ENCODE peak calls at places on chromosomes 7 and 10, in five cellular contexts. J, V, B, D and E are unnamed samples.

GRCh38 chr10:110822708-110823291 is 48.9 kb upstream of the PDCD4 start:
- DNase-seq in J (peak; percentile 73), V (no peak), B (peak; percentile 91), D (no peak), E (no peak)

GRCh38 chr7:65295409-65295808 is 78.2 kb upstream of the ZNF92 start:
- DNase-seq in J (no peak), V (no peak), B (no peak), D (no peak), E (no peak)

GRCh38 chr10:67935223-67935622 is 50.8 kb downstream of the SIRT1 start:
- DNase-seq in J (peak; percentile 62), V (no peak), B (no peak), D (no peak), E (no peak)

GRCh38 chr10:115491526-115492140 is 398.5 kb downstream of the ATRNL1 start:
- DNase-seq in J (no peak), V (no peak), B (no peak), D (no peak), E (no peak)

GRCh38 chr7:23431596-23432284 is 38.6 kb downstream of the IGF2BP3 start:
- DNase-seq in J (no peak), V (no peak), B (no peak), D (no peak), E (no peak)

GRCh38 chr7:74027683-74028320 is at the start of gene ELN:
- DNase-seq in J (no peak), V (peak; percentile 74), B (peak; percentile 72), D (peak; percentile 63), E (no peak)

GRCh38 chr7:99393363-99394187 is 14.8 kb downstream of the PDAP1 start:
- DNase-seq in J (peak; percentile 96), V (no peak), B (peak; percentile 71), D (no peak), E (no peak)

GRCh38 chr7:157611341-157611740 is 274.5 kb downstream of the DNAJB6 start:
- DNase-seq in J (no peak), V (no peak), B (no peak), D (no peak), E (no peak)

GRCh38 chr7:36287371-36288241 is 102.1 kb upstream of the ANLN start:
- DNase-seq in J (no peak), V (no peak), B (no peak), D (no peak), E (no peak)

GRCh38 chr7:84686373-84686772 is 491.8 kb upstream of the SEMA3A start:
- DNase-seq in J (no peak), V (no peak), B (no peak), D (no peak), E (no peak)

GRCh38 chr7:142874409-142874808 is 11.1 kb downstream of the TRPV6 start:
- DNase-seq in J (no peak), V (peak; percentile 28), B (no peak), D (no peak), E (no peak)

GRCh38 chr10:3264178-3264867 is 91.7 kb upstream of the PITRM1 start:
- DNase-seq in J (no peak), V (no peak), B (peak; percentile 11), D (no peak), E (no peak)

GRCh38 chr10:129713659-129714265 is 246.7 kb downstream of the MGMT start:
- DNase-seq in J (no peak), V (no peak), B (no peak), D (no peak), E (peak; percentile 53)

GRCh38 chr10:110208614-110209398 is 1.4 kb downstream of the MXI1 start:
- DNase-seq in J (no peak), V (no peak), B (peak; percentile 17), D (peak; percentile 49), E (no peak)

GRCh38 chr10:74118794-74119193 is 31.8 kb downstream of the AP3M1 start:
- DNase-seq in J (no peak), V (no peak), B (no peak), D (peak; percentile 33), E (no peak)
- TF ChIP-seq CTCF in J (no peak), V (no peak), B (no peak), D (no peak), E (no peak)

DNA sequence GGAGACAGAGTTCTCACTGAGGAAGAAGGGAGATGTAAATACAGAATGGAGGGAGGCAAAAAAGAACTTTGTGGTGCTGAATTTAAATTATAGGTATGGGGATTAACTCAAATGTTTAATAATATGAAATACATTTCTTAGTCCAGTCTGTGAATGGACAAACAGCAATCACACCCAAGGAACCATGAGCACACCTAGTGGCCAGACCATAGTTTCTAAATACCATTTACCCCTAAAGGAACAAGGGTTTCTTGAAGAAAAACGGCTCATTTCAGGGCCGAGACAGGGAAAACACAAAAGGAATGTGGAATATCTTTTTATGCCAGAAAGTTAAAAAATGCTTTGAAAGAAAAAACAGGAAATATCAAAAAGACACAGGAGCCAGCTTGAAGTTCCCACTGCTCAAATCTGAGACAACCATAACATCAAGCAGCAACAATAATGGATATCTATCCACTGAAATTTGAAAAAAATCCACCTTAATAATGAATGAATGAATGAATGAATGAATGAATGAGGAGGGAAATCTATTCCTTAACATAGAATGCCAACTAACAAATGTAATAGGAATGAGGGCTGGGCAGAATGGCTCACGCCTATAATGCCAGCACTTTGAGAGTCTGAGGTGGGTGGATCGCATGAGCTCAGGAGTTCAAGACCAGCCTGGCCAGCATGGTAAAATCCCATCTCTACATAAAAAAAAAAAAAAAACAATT is 8.6 kb downstream of the IPMK start:
- DNase-seq in J (no peak), V (no peak), B (no peak), D (no peak), E (no peak)
- TF ChIP-seq CTCF in J (peak; percentile 32), V (no peak), B (no peak), D (no peak), E (peak; percentile 19)

DNA sequence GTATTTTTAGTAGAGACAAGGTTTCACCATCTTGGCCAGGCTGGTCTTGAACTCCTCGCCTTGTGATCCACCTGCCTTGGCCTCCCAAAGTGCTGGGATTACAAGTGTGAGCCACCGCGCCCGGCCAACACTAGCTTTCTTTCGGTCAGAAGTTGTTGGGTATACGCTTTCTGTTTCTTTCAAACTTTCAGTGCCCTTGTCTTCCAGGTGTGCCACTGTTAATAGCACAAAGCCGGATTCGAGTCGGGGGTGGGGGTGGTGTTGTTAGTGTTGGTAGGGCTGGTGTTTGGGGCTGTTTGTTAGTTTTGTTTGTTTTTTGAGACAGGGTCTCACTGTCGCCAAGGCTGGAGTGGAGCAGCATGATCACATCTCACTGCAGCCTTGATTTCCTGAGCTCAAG is 33.8 kb upstream of the NANOS1 start:
- DNase-seq in J (no peak), V (no peak), B (no peak), D (no peak), E (peak; percentile 64)
- TF ChIP-seq CTCF in J (no peak), V (no peak), B (no peak), D (no peak), E (no peak)

GRCh38 chr10:100755821-100756220 is 10.4 kb downstream of the PAX2 start:
- DNase-seq in J (no peak), V (no peak), B (no peak), D (no peak), E (no peak)
- TF ChIP-seq CTCF in J (no peak), V (no peak), B (no peak), D (no peak), E (no peak)

GRCh38 chr10:45058580-45058979 is 57.9 kb downstream of the ZNF22 start:
- DNase-seq in J (no peak), V (no peak), B (no peak), D (no peak), E (no peak)

GRCh38 chr10:45052700-45053099 is 52.0 kb downstream of the ZNF22 start:
- DNase-seq in J (no peak), V (no peak), B (no peak), D (no peak), E (no peak)
- TF ChIP-seq CTCF in J (no peak), V (no peak), B (no peak), D (no peak), E (no peak)

GRCh38 chr7:150378115-150378852 is 846 bp upstream of the ZNF775 start:
- DNase-seq in J (peak; percentile 96), V (peak; percentile 67), B (peak; percentile 37), D (peak; percentile 80), E (no peak)
- TF ChIP-seq CTCF in J (peak; percentile 59), V (no peak), B (no peak), D (no peak), E (peak; percentile 38)

GRCh38 chr10:66277481-66277880 is 648.4 kb upstream of the LRRTM3 start:
- DNase-seq in J (no peak), V (no peak), B (no peak), D (no peak), E (no peak)
- TF ChIP-seq CTCF in J (peak; percentile 70), V (no peak), B (no peak), D (no peak), E (peak; percentile 21)

GRCh38 chr7:6556196-6556595 is 4.9 kb upstream of the GRID2IP start:
- DNase-seq in J (peak; percentile 79), V (no peak), B (peak; percentile 6), D (peak; percentile 17), E (no peak)
- TF ChIP-seq CTCF in J (peak; percentile 66), V (no peak), B (no peak), D (peak; percentile 23), E (no peak)

DNA sequence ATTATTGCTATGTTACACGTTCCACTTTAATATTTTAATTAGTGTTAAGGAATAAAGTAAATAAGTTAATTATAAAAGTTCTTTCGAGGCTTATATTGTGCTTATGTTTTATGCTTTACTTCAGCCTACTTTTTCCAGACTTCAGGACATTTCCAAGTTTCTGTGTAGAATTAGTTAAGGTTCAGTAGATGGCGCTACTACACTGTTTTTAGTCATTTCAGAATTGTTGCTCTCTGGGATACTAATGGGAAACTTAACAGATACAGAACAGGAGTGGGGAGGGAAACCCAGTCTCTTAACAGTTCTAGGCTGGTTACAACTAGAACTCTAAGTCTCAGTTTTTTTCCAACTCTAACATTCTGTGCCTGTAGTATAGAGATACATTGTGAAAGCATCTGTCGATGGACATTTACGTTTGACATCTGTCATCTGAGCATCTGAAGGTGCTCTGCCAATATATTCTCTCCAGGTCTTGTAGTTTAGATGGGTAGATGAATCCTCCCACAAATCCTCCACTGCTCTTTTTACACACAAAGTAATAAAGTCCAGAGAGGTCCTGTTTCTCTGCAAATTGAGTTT is 56.8 kb upstream of the FAM171A1 start:
- DNase-seq in J (no peak), V (no peak), B (no peak), D (no peak), E (no peak)
- TF ChIP-seq CTCF in J (peak; percentile 82), V (peak; percentile 25), B (no peak), D (peak; percentile 43), E (peak; percentile 76)

GRCh38 chr10:98029149-98030092 is 1.0 kb downstream of the CRTAC1 start:
- DNase-seq in J (no peak), V (no peak), B (peak; percentile 23), D (no peak), E (no peak)

GRCh38 chr10:98030991-98031431 is 590 bp upstream of the CRTAC1 start:
- DNase-seq in J (peak; percentile 44), V (no peak), B (peak; percentile 30), D (no peak), E (no peak)

GRCh38 chr10:98031440-98031839 is 1.0 kb upstream of the CRTAC1 start:
- DNase-seq in J (no peak), V (no peak), B (no peak), D (no peak), E (no peak)

GRCh38 chr10:98028168-98028770 is 2.2 kb downstream of the CRTAC1 start:
- DNase-seq in J (peak; percentile 91), V (peak; percentile 64), B (peak; percentile 70), D (peak; percentile 57), E (no peak)

GRCh38 chr10:98030093-98030821 is at the start of gene CRTAC1:
- DNase-seq in J (peak; percentile 87), V (peak; percentile 42), B (peak; percentile 75), D (peak; percentile 41), E (no peak)
- TF ChIP-seq CTCF in J (no peak), V (no peak), B (no peak), D (no peak), E (no peak)